ENCODE peak calls at places on chromosomes 16 and 17, in four cellular contexts. One of them, this sample, is unnamed.
A peak's percentile ranks its signal among the peaks of the same experiment; 100 is the strongest.

GRCh38 chr17:39527220-39527813 is 66.0 kb downstream of the CDK12 start:
- DNase-seq in AG08396: no peak
- DNase-seq in activated CD4-positive, alpha-beta T cell treated with anti-CD3 and anti-CD28 coated beads, Interleukin-2, amount 50 U/mL, for 24 hours: no peak
- DNase-seq in AG10803: peak; percentile 16
- DNase-seq in this sample: no peak

GRCh38 chr16:75908718-75909117 is 182.4 kb upstream of the CPHXL start:
- DNase-seq in AG08396: no peak
- DNase-seq in activated CD4-positive, alpha-beta T cell treated with anti-CD3 and anti-CD28 coated beads, Interleukin-2, amount 50 U/mL, for 24 hours: no peak
- DNase-seq in AG10803: no peak
- DNase-seq in this sample: no peak

GRCh38 chr17:61253293-61253801 is 146.3 kb upstream of the TBX2 start:
- DNase-seq in activated CD4-positive, alpha-beta T cell treated with anti-CD3 and anti-CD28 coated beads, Interleukin-2, amount 50 U/mL, for 24 hours: no peak
- DNase-seq in AG08396: no peak
- DNase-seq in AG10803: no peak
- DNase-seq in this sample: no peak

GRCh38 chr16:68229431-68230175 is 6.3 kb downstream of the ESRP2 start:
- DNase-seq in AG10803: peak; percentile 79
- DNase-seq in AG08396: peak; percentile 80
- DNase-seq in activated CD4-positive, alpha-beta T cell treated with anti-CD3 and anti-CD28 coated beads, Interleukin-2, amount 50 U/mL, for 24 hours: no peak
- DNase-seq in this sample: peak; percentile 72

GRCh38 chr16:69513180-69513966 is 52.4 kb upstream of the NFAT5 start:
- DNase-seq in AG08396: peak; percentile 22
- DNase-seq in AG10803: peak; percentile 93
- DNase-seq in activated CD4-positive, alpha-beta T cell treated with anti-CD3 and anti-CD28 coated beads, Interleukin-2, amount 50 U/mL, for 24 hours: no peak
- DNase-seq in this sample: peak; percentile 89

GRCh38 chr17:14341866-14342265 is 41.0 kb downstream of the HS3ST3B1 start:
- DNase-seq in activated CD4-positive, alpha-beta T cell treated with anti-CD3 and anti-CD28 coated beads, Interleukin-2, amount 50 U/mL, for 24 hours: no peak
- DNase-seq in AG08396: no peak
- DNase-seq in AG10803: no peak
- DNase-seq in this sample: no peak

GRCh38 chr17:81246343-81246670 is 7.2 kb downstream of the NDUFAF8 start:
- DNase-seq in activated CD4-positive, alpha-beta T cell treated with anti-CD3 and anti-CD28 coated beads, Interleukin-2, amount 50 U/mL, for 24 hours: no peak
- DNase-seq in AG08396: no peak
- DNase-seq in AG10803: no peak
- DNase-seq in this sample: no peak

GRCh38 chr16:67150833-67151396 is at the start of gene B3GNT9:
- DNase-seq in AG08396: peak; percentile 94
- DNase-seq in AG10803: peak; percentile 74
- DNase-seq in activated CD4-positive, alpha-beta T cell treated with anti-CD3 and anti-CD28 coated beads, Interleukin-2, amount 50 U/mL, for 24 hours: no peak
- DNase-seq in this sample: peak; percentile 65

GRCh38 chr16:17566075-17566474 is 95.3 kb upstream of the XYLT1 start:
- DNase-seq in activated CD4-positive, alpha-beta T cell treated with anti-CD3 and anti-CD28 coated beads, Interleukin-2, amount 50 U/mL, for 24 hours: no peak
- DNase-seq in AG08396: no peak
- DNase-seq in AG10803: no peak
- DNase-seq in this sample: no peak

GRCh38 chr16:83403751-83404150 is 404.0 kb upstream of the HSBP1 start:
- DNase-seq in AG10803: peak; percentile 82
- DNase-seq in AG08396: no peak
- DNase-seq in activated CD4-positive, alpha-beta T cell treated with anti-CD3 and anti-CD28 coated beads, Interleukin-2, amount 50 U/mL, for 24 hours: no peak
- DNase-seq in this sample: peak; percentile 63

GRCh38 chr17:35618628-35619027 is 31.5 kb downstream of the AP2B1 start:
- DNase-seq in AG10803: no peak
- DNase-seq in activated CD4-positive, alpha-beta T cell treated with anti-CD3 and anti-CD28 coated beads, Interleukin-2, amount 50 U/mL, for 24 hours: no peak
- DNase-seq in AG08396: no peak
- DNase-seq in this sample: no peak

GRCh38 chr16:57639172-57639571 is 10.7 kb downstream of the ADGRG1 start:
- DNase-seq in AG08396: no peak
- DNase-seq in AG10803: no peak
- DNase-seq in activated CD4-positive, alpha-beta T cell treated with anti-CD3 and anti-CD28 coated beads, Interleukin-2, amount 50 U/mL, for 24 hours: no peak
- DNase-seq in this sample: no peak

GRCh38 chr16:11094075-11094593 is 149.8 kb downstream of the CLEC16A start:
- DNase-seq in activated CD4-positive, alpha-beta T cell treated with anti-CD3 and anti-CD28 coated beads, Interleukin-2, amount 50 U/mL, for 24 hours: peak; percentile 70
- DNase-seq in AG10803: peak; percentile 44
- DNase-seq in AG08396: peak; percentile 29
- DNase-seq in this sample: peak; percentile 21

GRCh38 chr16:3189869-3190268 is 1.9 kb downstream of the OR1F1 start:
- DNase-seq in AG10803: no peak
- DNase-seq in activated CD4-positive, alpha-beta T cell treated with anti-CD3 and anti-CD28 coated beads, Interleukin-2, amount 50 U/mL, for 24 hours: no peak
- DNase-seq in AG08396: no peak
- DNase-seq in this sample: no peak

GRCh38 chr17:47987240-47987835 is 16.4 kb downstream of the CDK5RAP3 start:
- DNase-seq in AG10803: peak; percentile 33
- DNase-seq in AG08396: peak; percentile 26
- DNase-seq in activated CD4-positive, alpha-beta T cell treated with anti-CD3 and anti-CD28 coated beads, Interleukin-2, amount 50 U/mL, for 24 hours: no peak
- DNase-seq in this sample: no peak

GRCh38 chr17:82022310-82022980 is at the start of gene CENPX:
- DNase-seq in activated CD4-positive, alpha-beta T cell treated with anti-CD3 and anti-CD28 coated beads, Interleukin-2, amount 50 U/mL, for 24 hours: no peak
- DNase-seq in AG08396: no peak
- DNase-seq in AG10803: no peak
- DNase-seq in this sample: no peak

GRCh38 chr17:66375121-66375520 is 72.7 kb downstream of the PRKCA start:
- DNase-seq in AG08396: no peak
- DNase-seq in AG10803: no peak
- DNase-seq in activated CD4-positive, alpha-beta T cell treated with anti-CD3 and anti-CD28 coated beads, Interleukin-2, amount 50 U/mL, for 24 hours: no peak
- DNase-seq in this sample: no peak

GRCh38 chr17:47982645-47983440 is 11.9 kb downstream of the CDK5RAP3 start:
- DNase-seq in AG08396: no peak
- DNase-seq in AG10803: no peak
- DNase-seq in activated CD4-positive, alpha-beta T cell treated with anti-CD3 and anti-CD28 coated beads, Interleukin-2, amount 50 U/mL, for 24 hours: no peak
- DNase-seq in this sample: no peak

GRCh38 chr17:16652847-16653366 is 743 bp downstream of the ZNF624 start:
- DNase-seq in AG08396: peak; percentile 13
- DNase-seq in activated CD4-positive, alpha-beta T cell treated with anti-CD3 and anti-CD28 coated beads, Interleukin-2, amount 50 U/mL, for 24 hours: no peak
- DNase-seq in AG10803: no peak
- DNase-seq in this sample: no peak

GRCh38 chr16:69435977-69436729 is 11.7 kb downstream of the CYB5B start:
- DNase-seq in AG10803: no peak
- DNase-seq in activated CD4-positive, alpha-beta T cell treated with anti-CD3 and anti-CD28 coated beads, Interleukin-2, amount 50 U/mL, for 24 hours: no peak
- DNase-seq in AG08396: no peak
- DNase-seq in this sample: no peak

GRCh38 chr17:77726549-77726957 is 231.9 kb upstream of the TNRC6C start:
- DNase-seq in AG08396: peak; percentile 1
- DNase-seq in AG10803: no peak
- DNase-seq in activated CD4-positive, alpha-beta T cell treated with anti-CD3 and anti-CD28 coated beads, Interleukin-2, amount 50 U/mL, for 24 hours: no peak
- DNase-seq in this sample: no peak

GRCh38 chr17:12114686-12115418 is 94.2 kb downstream of the MAP2K4 start:
- DNase-seq in AG10803: no peak
- DNase-seq in activated CD4-positive, alpha-beta T cell treated with anti-CD3 and anti-CD28 coated beads, Interleukin-2, amount 50 U/mL, for 24 hours: no peak
- DNase-seq in AG08396: no peak
- DNase-seq in this sample: no peak

GRCh38 chr17:40916366-40916765 is 21.1 kb downstream of the KRT23 start:
- DNase-seq in AG08396: no peak
- DNase-seq in AG10803: no peak
- DNase-seq in activated CD4-positive, alpha-beta T cell treated with anti-CD3 and anti-CD28 coated beads, Interleukin-2, amount 50 U/mL, for 24 hours: no peak
- DNase-seq in this sample: no peak

GRCh38 chr16:58459344-58460218 is 40.4 kb upstream of the NDRG4 start:
- DNase-seq in AG10803: no peak
- DNase-seq in activated CD4-positive, alpha-beta T cell treated with anti-CD3 and anti-CD28 coated beads, Interleukin-2, amount 50 U/mL, for 24 hours: peak; percentile 64
- DNase-seq in AG08396: peak; percentile 68
- DNase-seq in this sample: peak; percentile 63

GRCh38 chr17:57924677-57925076 is 30.5 kb downstream of the CUEDC1 start:
- DNase-seq in AG08396: no peak
- DNase-seq in activated CD4-positive, alpha-beta T cell treated with anti-CD3 and anti-CD28 coated beads, Interleukin-2, amount 50 U/mL, for 24 hours: no peak
- DNase-seq in AG10803: no peak
- DNase-seq in this sample: no peak

GRCh38 chr17:38674013-38674748 is 576 bp downstream of the EPOP start:
- DNase-seq in AG10803: no peak
- DNase-seq in activated CD4-positive, alpha-beta T cell treated with anti-CD3 and anti-CD28 coated beads, Interleukin-2, amount 50 U/mL, for 24 hours: no peak
- DNase-seq in AG08396: no peak
- DNase-seq in this sample: no peak

GRCh38 chr16:9645911-9646310 is 536.3 kb downstream of the GRIN2A start:
- DNase-seq in activated CD4-positive, alpha-beta T cell treated with anti-CD3 and anti-CD28 coated beads, Interleukin-2, amount 50 U/mL, for 24 hours: no peak
- DNase-seq in AG10803: no peak
- DNase-seq in AG08396: no peak
- DNase-seq in this sample: no peak

GRCh38 chr16:68377667-68378420 is 67.0 kb downstream of the PRMT7 start:
- DNase-seq in activated CD4-positive, alpha-beta T cell treated with anti-CD3 and anti-CD28 coated beads, Interleukin-2, amount 50 U/mL, for 24 hours: no peak
- DNase-seq in AG08396: no peak
- DNase-seq in AG10803: no peak
- DNase-seq in this sample: no peak

GRCh38 chr17:6752068-6752909 is 3.6 kb upstream of the XAF1 start:
- DNase-seq in AG08396: peak; percentile 92
- DNase-seq in activated CD4-positive, alpha-beta T cell treated with anti-CD3 and anti-CD28 coated beads, Interleukin-2, amount 50 U/mL, for 24 hours: no peak
- DNase-seq in AG10803: peak; percentile 100
- DNase-seq in this sample: peak; percentile 99

GRCh38 chr17:80782536-80783427 is 208.9 kb upstream of the CHMP6 start:
- DNase-seq in activated CD4-positive, alpha-beta T cell treated with anti-CD3 and anti-CD28 coated beads, Interleukin-2, amount 50 U/mL, for 24 hours: no peak
- DNase-seq in AG10803: peak; percentile 44
- DNase-seq in AG08396: no peak
- DNase-seq in this sample: no peak

GRCh38 chr17:7930841-7931631 is 710 bp downstream of the TRAPPC1 start:
- DNase-seq in activated CD4-positive, alpha-beta T cell treated with anti-CD3 and anti-CD28 coated beads, Interleukin-2, amount 50 U/mL, for 24 hours: no peak
- DNase-seq in AG10803: no peak
- DNase-seq in AG08396: no peak
- DNase-seq in this sample: no peak

GRCh38 chr17:27264068-27264812 is 29.7 kb upstream of the WSB1 start:
- DNase-seq in AG10803: no peak
- DNase-seq in activated CD4-positive, alpha-beta T cell treated with anti-CD3 and anti-CD28 coated beads, Interleukin-2, amount 50 U/mL, for 24 hours: no peak
- DNase-seq in AG08396: no peak
- DNase-seq in this sample: no peak

GRCh38 chr16:28623172-28623711 is 13.4 kb upstream of the SULT1A1 start:
- DNase-seq in AG08396: peak; percentile 39
- DNase-seq in AG10803: no peak
- DNase-seq in activated CD4-positive, alpha-beta T cell treated with anti-CD3 and anti-CD28 coated beads, Interleukin-2, amount 50 U/mL, for 24 hours: peak; percentile 68
- DNase-seq in this sample: no peak

GRCh38 chr16:19223235-19223847 is 55.3 kb downstream of the SYT17 start:
- DNase-seq in AG08396: no peak
- DNase-seq in AG10803: no peak
- DNase-seq in activated CD4-positive, alpha-beta T cell treated with anti-CD3 and anti-CD28 coated beads, Interleukin-2, amount 50 U/mL, for 24 hours: peak; percentile 4
- DNase-seq in this sample: no peak

GRCh38 chr17:62576382-62576781 is 51.1 kb upstream of the MRC2 start:
- DNase-seq in activated CD4-positive, alpha-beta T cell treated with anti-CD3 and anti-CD28 coated beads, Interleukin-2, amount 50 U/mL, for 24 hours: no peak
- DNase-seq in AG08396: no peak
- DNase-seq in AG10803: no peak
- DNase-seq in this sample: no peak

GRCh38 chr16:81940781-81941560 is 70.3 kb downstream of the SDR42E1 start:
- DNase-seq in activated CD4-positive, alpha-beta T cell treated with anti-CD3 and anti-CD28 coated beads, Interleukin-2, amount 50 U/mL, for 24 hours: no peak
- DNase-seq in AG08396: peak; percentile 69
- DNase-seq in AG10803: peak; percentile 90
- DNase-seq in this sample: peak; percentile 67